ENCODE peak calls at places on chromosomes 3 and 15, in five cellular contexts. Q is nephron progenitor cell, G is psoas muscle, M is T-cell, K is Ammon's horn. A is an unnamed sample.

GRCh38 chr3:127803619-127804018 is 18.7 kb downstream of the MGLL start:
- DNase-seq in Q (no peak), G (no peak), M (no peak), K (no peak), A (no peak)

GRCh38 chr3:186307594-186307993 is 54.4 kb downstream of the DGKG start:
- DNase-seq in Q (peak; percentile 61), G (no peak), M (no peak), K (no peak), A (no peak)

GRCh38 chr3:128617557-128618397 is 32.8 kb downstream of the RPN1 start:
- DNase-seq in Q (peak; percentile 99), G (peak; percentile 98), M (peak; percentile 99), K (peak; percentile 97), A (peak; percentile 99)

GRCh38 chr15:48149858-48150257 is 28.2 kb downstream of the MYEF2 start:
- DNase-seq in Q (no peak), G (no peak), M (no peak), K (no peak), A (no peak)

GRCh38 chr3:11317300-11317699 is 45.1 kb downstream of the ATG7 start:
- DNase-seq in Q (no peak), G (no peak), M (no peak), K (no peak), A (no peak)

GRCh38 chr3:182484184-182484583 is 309.1 kb upstream of the ATP11B start:
- DNase-seq in Q (no peak), G (no peak), M (no peak), K (no peak), A (no peak)

GRCh38 chr15:31434418-31435255 is 108.0 kb downstream of the KLF13 start:
- DNase-seq in Q (no peak), G (peak; percentile 30), M (peak; percentile 82), K (peak; percentile 35), A (peak; percentile 73)

GRCh38 chr3:125128861-125129501 is 73.2 kb upstream of the HEG1 start:
- DNase-seq in Q (no peak), G (no peak), M (no peak), K (no peak), A (no peak)

GRCh38 chr3:39213613-39214012 is 21.2 kb upstream of the XIRP1 start:
- DNase-seq in Q (no peak), G (no peak), M (no peak), K (no peak), A (no peak)

GRCh38 chr3:149134560-149134959 is 5.1 kb downstream of the HPS3 start:
- DNase-seq in Q (no peak), G (no peak), M (no peak), K (no peak), A (no peak)

GRCh38 chr3:124893526-124893925 is 6.4 kb upstream of the ITGB5 start:
- DNase-seq in Q (no peak), G (no peak), M (no peak), K (no peak), A (no peak)

GRCh38 chr15:78951841-78952238 is 7.0 kb upstream of the CTSH start:
- DNase-seq in Q (no peak), G (no peak), M (no peak), K (no peak), A (no peak)

GRCh38 chr15:51750942-51751686 is at the start of gene TMOD2:
- DNase-seq in Q (peak; percentile 69), G (peak; percentile 44), M (no peak), K (peak; percentile 77), A (peak; percentile 36)

GRCh38 chr3:146274833-146275232 is 23.9 kb upstream of the PLSCR4 start:
- DNase-seq in Q (no peak), G (no peak), M (no peak), K (no peak), A (no peak)

GRCh38 chr3:170278632-170279031 is 56.4 kb downstream of the PRKCI start:
- DNase-seq in Q (no peak), G (no peak), M (no peak), K (no peak), A (no peak)

GRCh38 chr3:133396906-133397305 is 3.0 kb upstream of the BFSP2 start:
- DNase-seq in Q (no peak), G (no peak), M (no peak), K (no peak), A (no peak)

GRCh38 chr3:29064085-29064484 is 216.8 kb upstream of the RBMS3 start:
- DNase-seq in Q (no peak), G (no peak), M (no peak), K (no peak), A (no peak)

GRCh38 chr3:196198771-196199753 is 12.1 kb downstream of the ZDHHC19 start:
- DNase-seq in Q (no peak), G (no peak), M (no peak), K (no peak), A (no peak)

GRCh38 chr3:72763751-72764440 is 84.3 kb downstream of the SHQ1 start:
- DNase-seq in Q (no peak), G (no peak), M (no peak), K (no peak), A (no peak)

GRCh38 chr3:58236527-58237237 is 910 bp upstream of the ABHD6 start:
- DNase-seq in Q (no peak), G (peak; percentile 14), M (no peak), K (no peak), A (no peak)

GRCh38 chr15:77145370-77145769 is 74.5 kb upstream of the TSPAN3 start:
- DNase-seq in Q (no peak), G (no peak), M (no peak), K (no peak), A (no peak)

GRCh38 chr15:33360876-33361275 is 50.1 kb downstream of the RYR3 start:
- DNase-seq in Q (no peak), G (no peak), M (no peak), K (no peak), A (no peak)

GRCh38 chr3:58071480-58071971 is 63.3 kb downstream of the FLNB start:
- DNase-seq in Q (no peak), G (no peak), M (no peak), K (no peak), A (no peak)

A was measured in effector memory CD8-positive, alpha-beta T cell.